ENCODE peak calls at places on chromosomes 11 and 22, in five cellular contexts. One of them, this sample, is unnamed.

GRCh38 chr11:102419181-102419580 is 33.4 kb downstream of the TMEM123 start:
- DNase-seq in stimulated activated CD4-positive, alpha-beta T cell treated with anti-CD3 and anti-CD28 coated beads, TNF-alpha, amount 100 ng/mL, for 4 hours: no peak
- DNase-seq in transverse colon: no peak
- DNase-seq in activated CD8-positive, alpha-beta memory T cell treated with anti-CD3 and anti-CD28 coated beads for 48 hours: no peak
- DNase-seq in endothelial cell: no peak
- DNase-seq in this sample: no peak

GRCh38 chr11:61698173-61698965 is 18.2 kb downstream of the DAGLA start:
- DNase-seq in stimulated activated CD4-positive, alpha-beta T cell treated with anti-CD3 and anti-CD28 coated beads, TNF-alpha, amount 100 ng/mL, for 4 hours: no peak
- DNase-seq in transverse colon: no peak
- DNase-seq in activated CD8-positive, alpha-beta memory T cell treated with anti-CD3 and anti-CD28 coated beads for 48 hours: no peak
- DNase-seq in endothelial cell: no peak
- DNase-seq in this sample: no peak

GRCh38 chr22:46088541-46089311 is 61.6 kb upstream of the PPARA start:
- DNase-seq in stimulated activated CD4-positive, alpha-beta T cell treated with anti-CD3 and anti-CD28 coated beads, TNF-alpha, amount 100 ng/mL, for 4 hours: no peak
- DNase-seq in transverse colon: no peak
- DNase-seq in activated CD8-positive, alpha-beta memory T cell treated with anti-CD3 and anti-CD28 coated beads for 48 hours: no peak
- DNase-seq in endothelial cell: no peak
- DNase-seq in this sample: no peak

GRCh38 chr11:127640822-127641485 is 640.4 kb upstream of the KIRREL3 start:
- DNase-seq in stimulated activated CD4-positive, alpha-beta T cell treated with anti-CD3 and anti-CD28 coated beads, TNF-alpha, amount 100 ng/mL, for 4 hours: no peak
- DNase-seq in transverse colon: no peak
- DNase-seq in activated CD8-positive, alpha-beta memory T cell treated with anti-CD3 and anti-CD28 coated beads for 48 hours: no peak
- DNase-seq in endothelial cell: no peak
- DNase-seq in this sample: no peak

GRCh38 chr11:47257518-47258316 is at the start of gene NR1H3:
- DNase-seq in stimulated activated CD4-positive, alpha-beta T cell treated with anti-CD3 and anti-CD28 coated beads, TNF-alpha, amount 100 ng/mL, for 4 hours: no peak
- DNase-seq in transverse colon: peak
- DNase-seq in activated CD8-positive, alpha-beta memory T cell treated with anti-CD3 and anti-CD28 coated beads for 48 hours: no peak
- DNase-seq in endothelial cell: peak
- DNase-seq in this sample: no peak

GRCh38 chr11:47399860-47400812 is 8.3 kb upstream of the SLC39A13 start:
- DNase-seq in stimulated activated CD4-positive, alpha-beta T cell treated with anti-CD3 and anti-CD28 coated beads, TNF-alpha, amount 100 ng/mL, for 4 hours: no peak
- DNase-seq in transverse colon: peak
- DNase-seq in activated CD8-positive, alpha-beta memory T cell treated with anti-CD3 and anti-CD28 coated beads for 48 hours: no peak
- DNase-seq in endothelial cell: no peak
- DNase-seq in this sample: no peak

GRCh38 chr11:48164836-48165235 is 51.8 kb upstream of the OR4B1 start:
- DNase-seq in stimulated activated CD4-positive, alpha-beta T cell treated with anti-CD3 and anti-CD28 coated beads, TNF-alpha, amount 100 ng/mL, for 4 hours: no peak
- DNase-seq in transverse colon: no peak
- DNase-seq in activated CD8-positive, alpha-beta memory T cell treated with anti-CD3 and anti-CD28 coated beads for 48 hours: no peak
- DNase-seq in endothelial cell: no peak
- DNase-seq in this sample: no peak

GRCh38 chr22:33756508-33756949 is 163.7 kb downstream of the LARGE1 start:
- DNase-seq in stimulated activated CD4-positive, alpha-beta T cell treated with anti-CD3 and anti-CD28 coated beads, TNF-alpha, amount 100 ng/mL, for 4 hours: no peak
- DNase-seq in transverse colon: no peak
- DNase-seq in activated CD8-positive, alpha-beta memory T cell treated with anti-CD3 and anti-CD28 coated beads for 48 hours: no peak
- DNase-seq in endothelial cell: no peak
- DNase-seq in this sample: no peak

GRCh38 chr22:30290318-30290678 is 993 bp upstream of the CASTOR1 start:
- DNase-seq in stimulated activated CD4-positive, alpha-beta T cell treated with anti-CD3 and anti-CD28 coated beads, TNF-alpha, amount 100 ng/mL, for 4 hours: no peak
- DNase-seq in transverse colon: no peak
- DNase-seq in activated CD8-positive, alpha-beta memory T cell treated with anti-CD3 and anti-CD28 coated beads for 48 hours: no peak
- DNase-seq in endothelial cell: no peak
- DNase-seq in this sample: no peak

GRCh38 chr11:13210424-13210823 is 67.2 kb upstream of the BMAL1 start:
- DNase-seq in stimulated activated CD4-positive, alpha-beta T cell treated with anti-CD3 and anti-CD28 coated beads, TNF-alpha, amount 100 ng/mL, for 4 hours: no peak
- DNase-seq in transverse colon: peak
- DNase-seq in activated CD8-positive, alpha-beta memory T cell treated with anti-CD3 and anti-CD28 coated beads for 48 hours: no peak
- DNase-seq in endothelial cell: peak
- DNase-seq in this sample: no peak

GRCh38 chr11:78192911-78193341 is 4.2 kb downstream of the USP35 start:
- DNase-seq in stimulated activated CD4-positive, alpha-beta T cell treated with anti-CD3 and anti-CD28 coated beads, TNF-alpha, amount 100 ng/mL, for 4 hours: no peak
- DNase-seq in transverse colon: no peak
- DNase-seq in activated CD8-positive, alpha-beta memory T cell treated with anti-CD3 and anti-CD28 coated beads for 48 hours: no peak
- DNase-seq in endothelial cell: no peak
- DNase-seq in this sample: no peak

GRCh38 chr22:38657248-38657909 is 941 bp downstream of the CBY1 start:
- DNase-seq in stimulated activated CD4-positive, alpha-beta T cell treated with anti-CD3 and anti-CD28 coated beads, TNF-alpha, amount 100 ng/mL, for 4 hours: no peak
- DNase-seq in transverse colon: peak
- DNase-seq in activated CD8-positive, alpha-beta memory T cell treated with anti-CD3 and anti-CD28 coated beads for 48 hours: peak
- DNase-seq in endothelial cell: peak
- DNase-seq in this sample: no peak

GRCh38 chr11:95322546-95322945 is 91.5 kb upstream of the SESN3 start:
- DNase-seq in stimulated activated CD4-positive, alpha-beta T cell treated with anti-CD3 and anti-CD28 coated beads, TNF-alpha, amount 100 ng/mL, for 4 hours: no peak
- DNase-seq in transverse colon: no peak
- DNase-seq in activated CD8-positive, alpha-beta memory T cell treated with anti-CD3 and anti-CD28 coated beads for 48 hours: no peak
- DNase-seq in endothelial cell: no peak
- DNase-seq in this sample: no peak